ENCODE peak calls at places on chromosomes 4 and X, in five cellular contexts. One of them, this sample, is unnamed.

GRCh38 chrX:107508925-107509324 is 59.5 kb downstream of the FRMPD3 start:
- DNase-seq in HEK293T: no peak
- DNase-seq in dermis blood vessel endothelial cell: no peak
- DNase-seq in activated CD4-positive, alpha-beta T cell treated with anti-CD3 and anti-CD28 coated beads for 24 hours: no peak
- DNase-seq in GM23338: peak
- DNase-seq in this sample: no peak

GRCh38 chrX:40845331-40845911 is 110.1 kb upstream of the MED14 start:
- DNase-seq in GM23338: peak
- DNase-seq in activated CD4-positive, alpha-beta T cell treated with anti-CD3 and anti-CD28 coated beads for 24 hours: no peak
- DNase-seq in HEK293T: no peak
- DNase-seq in dermis blood vessel endothelial cell: peak
- DNase-seq in this sample: no peak

GRCh38 chrX:133698298-133698697 is 283.0 kb upstream of the GPC4 start:
- DNase-seq in activated CD4-positive, alpha-beta T cell treated with anti-CD3 and anti-CD28 coated beads for 24 hours: no peak
- DNase-seq in GM23338: peak
- DNase-seq in dermis blood vessel endothelial cell: no peak
- DNase-seq in HEK293T: peak
- DNase-seq in this sample: no peak

GRCh38 chr4:15918484-15919129 is 19.9 kb downstream of the FGFBP1 start:
- DNase-seq in activated CD4-positive, alpha-beta T cell treated with anti-CD3 and anti-CD28 coated beads for 24 hours: no peak
- DNase-seq in GM23338: no peak
- DNase-seq in HEK293T: no peak
- DNase-seq in dermis blood vessel endothelial cell: no peak
- DNase-seq in this sample: no peak

GRCh38 chr4:74934016-74934821 is 1.3 kb downstream of the PARM1 start:
- DNase-seq in GM23338: peak
- DNase-seq in activated CD4-positive, alpha-beta T cell treated with anti-CD3 and anti-CD28 coated beads for 24 hours: no peak
- DNase-seq in dermis blood vessel endothelial cell: peak
- DNase-seq in HEK293T: peak
- DNase-seq in this sample: no peak

GRCh38 chr4:150569384-150569987 is 12.5 kb upstream of the MAB21L2 start:
- DNase-seq in GM23338: no peak
- DNase-seq in HEK293T: no peak
- DNase-seq in activated CD4-positive, alpha-beta T cell treated with anti-CD3 and anti-CD28 coated beads for 24 hours: no peak
- DNase-seq in dermis blood vessel endothelial cell: no peak
- DNase-seq in this sample: no peak

GRCh38 chr4:182768821-182769220 is 148.4 kb downstream of the DCTD start:
- DNase-seq in GM23338: peak
- DNase-seq in dermis blood vessel endothelial cell: peak
- DNase-seq in HEK293T: no peak
- DNase-seq in activated CD4-positive, alpha-beta T cell treated with anti-CD3 and anti-CD28 coated beads for 24 hours: no peak
- DNase-seq in this sample: no peak

GRCh38 chrX:150763810-150764209 is 70.6 kb downstream of the MTMR1 start:
- DNase-seq in GM23338: peak
- DNase-seq in dermis blood vessel endothelial cell: no peak
- DNase-seq in HEK293T: no peak
- DNase-seq in activated CD4-positive, alpha-beta T cell treated with anti-CD3 and anti-CD28 coated beads for 24 hours: no peak
- DNase-seq in this sample: no peak

GRCh38 chr4:112060212-112060611 is 85.0 kb upstream of the FAM241A start:
- DNase-seq in activated CD4-positive, alpha-beta T cell treated with anti-CD3 and anti-CD28 coated beads for 24 hours: no peak
- DNase-seq in dermis blood vessel endothelial cell: peak
- DNase-seq in GM23338: peak
- DNase-seq in HEK293T: peak
- DNase-seq in this sample: no peak

GRCh38 chr4:24089831-24090531 is 200.1 kb upstream of the PPARGC1A start:
- DNase-seq in GM23338: no peak
- DNase-seq in dermis blood vessel endothelial cell: no peak
- DNase-seq in activated CD4-positive, alpha-beta T cell treated with anti-CD3 and anti-CD28 coated beads for 24 hours: no peak
- DNase-seq in HEK293T: no peak
- DNase-seq in this sample: no peak

GRCh38 chr4:52071786-52072552 is 20.9 kb downstream of the SPATA18 start:
- DNase-seq in HEK293T: no peak
- DNase-seq in dermis blood vessel endothelial cell: no peak
- DNase-seq in activated CD4-positive, alpha-beta T cell treated with anti-CD3 and anti-CD28 coated beads for 24 hours: no peak
- DNase-seq in GM23338: no peak
- DNase-seq in this sample: no peak

GRCh38 chr4:39044364-39044946 is 12.2 kb upstream of the TMEM156 start:
- DNase-seq in activated CD4-positive, alpha-beta T cell treated with anti-CD3 and anti-CD28 coated beads for 24 hours: peak
- DNase-seq in dermis blood vessel endothelial cell: peak
- DNase-seq in HEK293T: peak
- DNase-seq in GM23338: peak
- DNase-seq in this sample: peak

GRCh38 chrX:85828771-85829170 is 218.6 kb downstream of the CHM start:
- DNase-seq in GM23338: no peak
- DNase-seq in dermis blood vessel endothelial cell: no peak
- DNase-seq in activated CD4-positive, alpha-beta T cell treated with anti-CD3 and anti-CD28 coated beads for 24 hours: no peak
- DNase-seq in HEK293T: no peak
- DNase-seq in this sample: no peak